ENCODE peak calls at places on chromosomes 16 and 17, in eight cellular contexts. L is KG1; E is HT1080; V is posterior cingulate gyrus; J is GM19239; B is Daoy; S is amygdala; I is activated naive CD4-positive, alpha-beta T cell treated with anti-CD3 and anti-CD28 coated beads, Interleukin-2, amount 10 ng/mL, durations not matched to agents 7 days and 5 days. X is an unnamed sample.

GRCh38 chr16:56657555-56658430 is at the start of gene MT1F:
- DNase-seq in L (no peak), E (no peak), V (peak; percentile 34), J (peak; percentile 40), B (peak; percentile 61), S (no peak), I (peak; percentile 87), X (no peak)

GRCh38 chr16:59440502-59440901 is 706.4 kb upstream of the GOT2 start:
- DNase-seq in L (no peak), E (no peak), V (no peak), J (no peak), B (no peak), S (no peak), I (no peak), X (no peak)

GRCh38 chr17:80385046-80385445 is 29.9 kb upstream of the ENDOV start:
- DNase-seq in L (no peak), E (no peak), V (no peak), J (no peak), B (no peak), S (no peak), I (peak; percentile 20), X (no peak)

GRCh38 chr17:51270675-51271074 is 10.3 kb downstream of the UTP18 start:
- DNase-seq in L (no peak), E (no peak), V (no peak), J (no peak), B (no peak), S (no peak), I (no peak), X (no peak)

GRCh38 chr17:33127706-33128105 is 136.1 kb downstream of the SPACA3 start:
- DNase-seq in L (no peak), E (peak; percentile 64), V (no peak), J (no peak), B (peak; percentile 22), S (no peak), I (no peak), X (no peak)

GRCh38 chr17:10032142-10032541 is 127.1 kb upstream of the RCVRN start:
- DNase-seq in L (no peak), E (no peak), V (no peak), J (no peak), B (no peak), S (no peak), I (no peak), X (no peak)

GRCh38 chr16:77723108-77723514 is 797 bp downstream of the NUDT7 start:
- DNase-seq in L (peak; percentile 5), E (peak; percentile 53), V (peak; percentile 16), J (no peak), B (peak; percentile 17), S (peak; percentile 31), I (no peak), X (no peak)

GRCh38 chr17:3983945-3984484 is 19.8 kb upstream of the ATP2A3 start:
- DNase-seq in L (no peak), E (peak; percentile 68), V (no peak), J (no peak), B (peak; percentile 59), S (no peak), I (no peak), X (no peak)

GRCh38 chr16:66358231-66358630 is 8.3 kb upstream of the CDH5 start:
- DNase-seq in L (no peak), E (no peak), V (no peak), J (no peak), B (no peak), S (no peak), I (no peak), X (no peak)

GRCh38 chr16:22207715-22208360 is 1.8 kb downstream of the EEF2K start:
- DNase-seq in L (no peak), E (no peak), V (no peak), J (no peak), B (no peak), S (no peak), I (no peak), X (no peak)

GRCh38 chr16:49484454-49484853 is 110.8 kb downstream of the C16orf78 start:
- DNase-seq in L (no peak), E (no peak), V (no peak), J (no peak), B (peak; percentile 69), S (no peak), I (peak; percentile 43), X (no peak)

GRCh38 chr17:77473615-77474226 is 333.0 kb downstream of the SEC14L1 start:
- DNase-seq in L (no peak), E (no peak), V (no peak), J (no peak), B (no peak), S (no peak), I (no peak), X (no peak)

GRCh38 chr17:28878981-28879380 is 18.6 kb downstream of the FLOT2 start:
- DNase-seq in L (no peak), E (no peak), V (no peak), J (no peak), B (peak; percentile 35), S (no peak), I (peak; percentile 34), X (no peak)

GRCh38 chr16:69579783-69580182 is 14.0 kb downstream of the NFAT5 start:
- DNase-seq in L (no peak), E (no peak), V (no peak), J (no peak), B (no peak), S (no peak), I (no peak), X (no peak)

GRCh38 chr17:9115446-9116265 is 94.3 kb downstream of the NTN1 start:
- DNase-seq in L (no peak), E (peak; percentile 64), V (no peak), J (no peak), B (peak; percentile 81), S (no peak), I (peak; percentile 51), X (no peak)

GRCh38 chr16:57999366-57999970 is 1.0 kb downstream of the ZNF319 start:
- DNase-seq in L (no peak), E (peak; percentile 43), V (no peak), J (peak; percentile 57), B (peak; percentile 44), S (no peak), I (peak; percentile 58), X (no peak)

GRCh38 chr17:6019959-6020358 is 50.2 kb upstream of the WSCD1 start:
- DNase-seq in L (no peak), E (no peak), V (no peak), J (no peak), B (peak; percentile 57), S (no peak), I (no peak), X (no peak)

GRCh38 chr17:27207073-27207511 is 86.8 kb upstream of the WSB1 start:
- DNase-seq in L (no peak), E (peak; percentile 76), V (no peak), J (no peak), B (peak; percentile 48), S (no peak), I (no peak), X (no peak)

GRCh38 chr16:57594531-57595031 is 33.8 kb upstream of the ADGRG1 start:
- DNase-seq in L (no peak), E (no peak), V (no peak), J (no peak), B (no peak), S (no peak), I (no peak), X (no peak)

GRCh38 chr17:40329981-40330794 is 21.2 kb downstream of the RARA start:
- DNase-seq in L (peak; percentile 75), E (no peak), V (no peak), J (no peak), B (no peak), S (no peak), I (peak; percentile 50), X (no peak)

GRCh38 chr16:5207001-5207523 is 109.5 kb upstream of the EEF2KMT start:
- DNase-seq in L (no peak), E (no peak), V (no peak), J (no peak), B (no peak), S (no peak), I (no peak), X (no peak)

GRCh38 chr17:81322271-81323082 is 27.4 kb upstream of the SLC38A10 start:
- DNase-seq in L (no peak), E (no peak), V (no peak), J (peak; percentile 89), B (peak; percentile 52), S (no peak), I (peak; percentile 62), X (no peak)

GRCh38 chr17:600576-601301 is 113.9 kb downstream of the VPS53 start:
- DNase-seq in L (no peak), E (no peak), V (no peak), J (no peak), B (peak; percentile 14), S (no peak), I (no peak), X (no peak)

GRCh38 chr17:32302860-32303649 is 37.4 kb downstream of the RHBDL3 start:
- DNase-seq in L (no peak), E (no peak), V (no peak), J (no peak), B (no peak), S (no peak), I (no peak), X (no peak)

GRCh38 chr16:59632266-59632855 is 898.2 kb upstream of the GOT2 start:
- DNase-seq in L (no peak), E (peak; percentile 93), V (no peak), J (no peak), B (no peak), S (no peak), I (no peak), X (no peak)

GRCh38 chr16:25481636-25482035 is 210.1 kb upstream of the HS3ST4 start:
- DNase-seq in L (no peak), E (peak; percentile 53), V (no peak), J (no peak), B (no peak), S (no peak), I (no peak), X (no peak)

GRCh38 chr16:19502395-19503131 is 19.3 kb downstream of the GDE1 start:
- DNase-seq in L (peak; percentile 15), E (peak; percentile 32), V (peak; percentile 78), J (peak; percentile 40), B (peak; percentile 59), S (peak; percentile 3), I (peak; percentile 82), X (no peak)

GRCh38 chr17:34365340-34365739 is 2.3 kb upstream of the CCL1 start:
- DNase-seq in L (peak; percentile 26), E (no peak), V (no peak), J (no peak), B (no peak), S (no peak), I (no peak), X (no peak)

GRCh38 chr16:55116165-55116894 is 185.7 kb downstream of the IRX5 start:
- DNase-seq in L (no peak), E (peak; percentile 46), V (no peak), J (no peak), B (peak; percentile 69), S (no peak), I (no peak), X (no peak)

GRCh38 chr16:2753523-2754020 is 1.1 kb downstream of the SRRM2 start:
- DNase-seq in L (no peak), E (no peak), V (no peak), J (no peak), B (no peak), S (no peak), I (no peak), X (no peak)

GRCh38 chr17:42094375-42095069 is 3.8 kb downstream of the ZNF385C start:
- DNase-seq in L (no peak), E (no peak), V (no peak), J (no peak), B (no peak), S (no peak), I (no peak), X (no peak)

GRCh38 chr17:77322534-77323412 is 182.0 kb downstream of the SEC14L1 start:
- DNase-seq in L (no peak), E (peak; percentile 99), V (no peak), J (no peak), B (peak; percentile 99), S (no peak), I (no peak), X (no peak)

GRCh38 chr17:7769854-7770253 is 52.3 kb downstream of the DNAH2 start:
- DNase-seq in L (no peak), E (no peak), V (no peak), J (no peak), B (no peak), S (no peak), I (no peak), X (no peak)

GRCh38 chr16:1530883-1531637 is 2.4 kb upstream of the TMEM204 start:
- DNase-seq in L (no peak), E (no peak), V (no peak), J (no peak), B (no peak), S (no peak), I (no peak), X (no peak)